ENCODE peak calls at places on chromosomes 5 and 9, in five cellular contexts. E is CD8-positive, alpha-beta T cell; R is mammary epithelial cell; B is heart right ventricle; Y is CD4-positive, alpha-beta memory T cell. F is an unnamed sample.

GRCh38 chr5:143454936-143455516 is 51.5 kb upstream of the NR3C1 start:
- DNase-seq in E (no peak), Y (no peak), R (no peak), B (no peak), F (no peak)

GRCh38 chr5:14628346-14628745 is 36.2 kb upstream of the OTULIN start:
- DNase-seq in E (peak; percentile 65), R (peak; percentile 40), Y (peak; percentile 40), B (no peak), F (peak; percentile 31)

GRCh38 chr5:53425598-53426516 is 54.6 kb upstream of the FST start:
- DNase-seq in B (no peak), Y (no peak), R (no peak), E (no peak), F (no peak)

GRCh38 chr5:157479166-157479565 is 19.2 kb downstream of the NIPAL4 start:
- DNase-seq in Y (no peak), B (no peak), R (peak; percentile 23), E (no peak), F (no peak)

GRCh38 chr9:19232830-19233194 is 2.3 kb downstream of the DENND4C start:
- DNase-seq in E (no peak), B (no peak), R (peak; percentile 15), Y (no peak), F (no peak)

GRCh38 chr5:43677241-43677640 is 74.3 kb downstream of the NNT start:
- DNase-seq in E (no peak), B (no peak), R (no peak), Y (no peak), F (no peak)

GRCh38 chr5:14908195-14908594 is 36.6 kb upstream of the ANKH start:
- DNase-seq in R (no peak), Y (no peak), E (no peak), B (no peak), F (no peak)

GRCh38 chr5:174312641-174313040 is 267.1 kb downstream of the NSG2 start:
- DNase-seq in Y (no peak), B (no peak), E (no peak), R (no peak), F (no peak)

GRCh38 chr9:81753436-81753835 is 64.1 kb upstream of the TLE1 start:
- DNase-seq in R (no peak), B (no peak), E (no peak), Y (no peak), F (no peak)

GRCh38 chr5:123449424-123449823 is 26.2 kb upstream of the CEP120 start:
- DNase-seq in B (no peak), E (no peak), Y (no peak), R (no peak), F (no peak)

GRCh38 chr9:76868897-76869296 is 37.0 kb downstream of the PRUNE2 start:
- DNase-seq in E (no peak), B (no peak), Y (no peak), R (peak; percentile 43), F (no peak)

GRCh38 chr5:172944741-172945140 is 14.5 kb upstream of the RPL26L1 start:
- DNase-seq in Y (no peak), E (no peak), B (no peak), R (no peak), F (no peak)

GRCh38 chr5:123776761-123777160 is 264.8 kb downstream of the CSNK1G3 start:
- DNase-seq in R (peak; percentile 34), Y (no peak), E (no peak), B (no peak), F (no peak)

GRCh38 chr9:78858266-78858665 is 561.3 kb downstream of the PSAT1 start:
- DNase-seq in Y (no peak), E (no peak), R (no peak), B (no peak), F (no peak)

GRCh38 chr5:136132557-136133415 is at the start of gene SMAD5:
- DNase-seq in B (peak; percentile 98), E (peak; percentile 76), R (peak; percentile 93), Y (peak; percentile 76), F (peak; percentile 91)

GRCh38 chr9:35306281-35306680 is 144.5 kb downstream of the UNC13B start:
- DNase-seq in Y (no peak), E (no peak), B (no peak), R (no peak), F (no peak)

GRCh38 chr5:123120197-123120596 is 31.2 kb downstream of the PRDM6 start:
- DNase-seq in Y (no peak), E (no peak), R (no peak), B (no peak), F (no peak)

GRCh38 chr9:86519216-86519615 is 165.0 kb upstream of the TUT7 start:
- DNase-seq in R (no peak), B (no peak), E (no peak), Y (no peak), F (no peak)

GRCh38 chr5:6762116-6762515 is 48.9 kb downstream of the TENT4A start:
- DNase-seq in B (no peak), E (no peak), Y (no peak), R (no peak), F (no peak)

GRCh38 chr9:135296783-135297715 is 182.5 kb upstream of the PPP1R26 start:
- DNase-seq in E (no peak), R (no peak), B (no peak), Y (no peak), F (no peak)

GRCh38 chr5:171629221-171630005 is 156.2 kb upstream of the SMIM23 start:
- DNase-seq in E (no peak), R (no peak), Y (no peak), B (no peak), F (no peak)

GRCh38 chr5:112065818-112066217 is 308.8 kb upstream of the NREP start:
- DNase-seq in R (no peak), E (no peak), Y (no peak), B (no peak), F (no peak)
- H3K4me3 ChIP-seq in R (no peak overlapping the region), E (no peak overlapping the region), Y (no peak overlapping the region), B (no peak overlapping the region), F (no peak overlapping the region)

DNA sequence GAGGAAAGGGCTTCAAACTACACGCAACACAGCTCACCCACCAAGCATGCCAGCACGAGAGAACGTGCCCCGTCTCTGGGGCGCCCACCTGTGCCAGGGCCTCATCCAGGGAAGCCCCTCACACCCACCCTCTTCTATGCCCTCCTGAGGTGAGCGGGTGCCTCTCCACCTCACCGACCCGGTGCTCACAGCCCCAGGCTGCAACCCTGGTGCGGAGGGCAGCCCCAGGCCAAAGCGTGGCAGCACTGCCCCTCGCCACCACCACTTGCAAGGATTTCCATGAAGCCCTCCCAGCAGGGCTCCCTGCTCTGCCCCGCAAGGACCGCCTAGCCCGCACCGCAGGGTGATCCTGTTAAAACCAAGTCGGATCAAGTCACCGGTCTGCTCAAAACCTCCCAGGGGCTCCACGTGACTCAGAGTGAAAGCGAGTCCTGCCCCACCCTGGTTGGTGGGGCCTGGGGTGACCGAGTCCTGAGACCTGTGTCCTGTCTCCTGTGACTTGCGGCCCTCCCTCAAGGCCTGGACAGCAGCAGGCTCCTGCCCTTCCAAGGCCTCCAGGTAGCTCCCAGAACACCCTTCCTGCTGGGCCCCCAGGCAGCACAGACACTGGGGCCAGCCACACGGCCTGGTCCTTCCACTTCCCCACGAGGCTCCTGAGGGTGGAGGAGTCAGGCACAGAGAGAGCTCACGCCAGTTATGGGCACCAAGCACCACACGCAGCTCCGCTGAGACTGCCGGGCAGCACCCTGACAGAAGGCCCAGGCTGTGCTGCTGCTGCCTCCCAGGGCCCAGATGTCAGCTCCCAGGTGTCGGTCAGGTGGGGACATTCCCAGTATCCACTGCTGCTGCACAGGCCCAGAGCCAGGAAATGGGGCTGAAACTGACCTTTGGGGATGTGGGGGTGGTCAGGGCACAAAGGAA is 12.7 kb downstream of the BRD3 start:
- DNase-seq in Y (no peak), E (no peak), B (no peak), R (no peak), F (no peak)
- H3K4me1 ChIP-seq in Y (peaks cover 10% of the 10 kb centered on the region), E (peaks cover 13% of the 10 kb centered on the region), B (peaks cover 40% of the 10 kb centered on the region), R (peaks cover 28% of the 10 kb centered on the region), F (peaks cover 6% of the 10 kb centered on the region)

GRCh38 chr9:748861-749497 is 92.5 kb upstream of the DMRT1 start:
- DNase-seq in B (no peak), Y (no peak), E (no peak), R (peak; percentile 83), F (no peak)

GRCh38 chr9:749712-750111 is 91.8 kb upstream of the DMRT1 start:
- DNase-seq in R (peak; percentile 21), Y (no peak), B (no peak), E (no peak), F (no peak)

GRCh38 chr9:752201-752600 is 89.3 kb upstream of the DMRT1 start:
- DNase-seq in R (peak; percentile 93), E (no peak), B (no peak), Y (no peak), F (no peak)

GRCh38 chr9:751137-752051 is 90.1 kb upstream of the DMRT1 start:
- DNase-seq in B (no peak), Y (no peak), R (peak; percentile 56), E (no peak), F (no peak)

GRCh38 chr9:750264-750967 is 91.1 kb upstream of the DMRT1 start:
- DNase-seq in Y (no peak), R (no peak), E (no peak), B (no peak), F (no peak)
- H3K4me3 ChIP-seq in Y (no peak overlapping the region), R (no peak overlapping the region), E (no peak overlapping the region), B (no peak overlapping the region), F (no peak overlapping the region)

GRCh38 chr5:133029321-133029720 is 3.0 kb upstream of the ZCCHC10 start:
- DNase-seq in B (no peak), R (no peak), E (no peak), Y (no peak), F (no peak)
- H3K4me1 ChIP-seq in B (peaks cover 13% of the 10 kb centered on the region), R (peaks cover 11% of the 10 kb centered on the region), E (peaks cover 4% of the 10 kb centered on the region), Y (peaks cover 13% of the 10 kb centered on the region), F (peaks cover 10% of the 10 kb centered on the region)